ENCODE peak calls at places on chromosomes 4 and X, in four cellular contexts. One of them, this sample, is unnamed. For H3K9me3, the result is how much of the 10 kb centered on the place peaks cover.

GRCh38 chrX:37912286-37912685 is 64.9 kb upstream of the DYNLT3 start:
- DNase-seq in body of pancreas: no peak
- DNase-seq in endothelial cell of umbilical vein: peak
- DNase-seq in DND-41: no peak
- DNase-seq in this sample: no peak

GRCh38 chr4:111268769-111269414 is 646.0 kb upstream of the PITX2 start:
- DNase-seq in body of pancreas: no peak
- DNase-seq in endothelial cell of umbilical vein: peak
- DNase-seq in DND-41: no peak
- DNase-seq in this sample: no peak

GRCh38 chr4:179040259-179040658 is 1598.0 kb upstream of the AGA start:
- DNase-seq in body of pancreas: no peak
- DNase-seq in endothelial cell of umbilical vein: no peak
- DNase-seq in DND-41: no peak
- DNase-seq in this sample: no peak

GRCh38 chrX:116272328-116272727 is 101.8 kb downstream of the AGTR2 start:
- DNase-seq in body of pancreas: no peak
- DNase-seq in endothelial cell of umbilical vein: peak
- DNase-seq in DND-41: no peak
- DNase-seq in this sample: no peak

GRCh38 chr4:10506077-10506476 is 48.9 kb upstream of the ZNF518B start:
- DNase-seq in body of pancreas: no peak
- DNase-seq in endothelial cell of umbilical vein: no peak
- DNase-seq in DND-41: no peak
- DNase-seq in this sample: no peak

GRCh38 chrX:74535211-74535621 is 79.2 kb downstream of the RLIM start:
- DNase-seq in body of pancreas: peak
- DNase-seq in endothelial cell of umbilical vein: no peak
- DNase-seq in DND-41: no peak
- DNase-seq in this sample: no peak

GRCh38 chr4:110119880-110120279 is 78.5 kb downstream of the ELOVL6 start:
- DNase-seq in body of pancreas: no peak
- DNase-seq in endothelial cell of umbilical vein: peak
- DNase-seq in DND-41: no peak
- DNase-seq in this sample: no peak

GRCh38 chr4:32135642-32136041 is 1415.5 kb downstream of the PCDH7 start:
- DNase-seq in body of pancreas: no peak
- DNase-seq in endothelial cell of umbilical vein: no peak
- DNase-seq in DND-41: no peak
- DNase-seq in this sample: no peak

GRCh38 chrX:150364347-150365050 is 1.4 kb downstream of the MAMLD1 start:
- DNase-seq in body of pancreas: peak
- DNase-seq in endothelial cell of umbilical vein: peak
- DNase-seq in DND-41: peak
- DNase-seq in this sample: peak

GRCh38 chr4:164023214-164023613 is 528.7 kb downstream of the TMA16 start:
- DNase-seq in body of pancreas: no peak
- DNase-seq in endothelial cell of umbilical vein: no peak
- DNase-seq in DND-41: no peak
- DNase-seq in this sample: no peak

GRCh38 chr4:82201303-82201702 is 172.5 kb downstream of the HNRNPD start:
- DNase-seq in body of pancreas: no peak
- DNase-seq in endothelial cell of umbilical vein: no peak
- DNase-seq in DND-41: no peak
- DNase-seq in this sample: no peak

GRCh38 chr4:40918330-40918729 is 168.6 kb downstream of the NSUN7 start:
- DNase-seq in body of pancreas: peak
- DNase-seq in endothelial cell of umbilical vein: peak
- DNase-seq in DND-41: no peak
- DNase-seq in this sample: no peak

GRCh38 chr4:83174844-83175414 is 60.4 kb upstream of the PLAC8 start:
- DNase-seq in body of pancreas: no peak
- DNase-seq in endothelial cell of umbilical vein: no peak
- DNase-seq in DND-41: no peak
- DNase-seq in this sample: no peak

GRCh38 chr4:82975792-82976191 is 34.8 kb downstream of the LIN54 start:
- DNase-seq in body of pancreas: no peak
- DNase-seq in endothelial cell of umbilical vein: no peak
- DNase-seq in DND-41: no peak
- DNase-seq in this sample: no peak

GRCh38 chr4:168509786-168510185 is 12.9 kb downstream of the PALLD start:
- DNase-seq in body of pancreas: no peak
- DNase-seq in endothelial cell of umbilical vein: no peak
- DNase-seq in DND-41: peak
- DNase-seq in this sample: no peak

GRCh38 chr4:102299708-102300107 is 45.6 kb downstream of the SLC39A8 start:
- DNase-seq in body of pancreas: peak
- DNase-seq in endothelial cell of umbilical vein: peak
- DNase-seq in DND-41: peak
- DNase-seq in this sample: peak

GRCh38 chr4:99458911-99459447 is 23.8 kb upstream of the ADH7 start:
- DNase-seq in body of pancreas: no peak
- DNase-seq in endothelial cell of umbilical vein: no peak
- DNase-seq in DND-41: no peak
- DNase-seq in this sample: no peak

GRCh38 chr4:15562623-15563022 is 92.5 kb downstream of the FBXL5 start:
- DNase-seq in body of pancreas: no peak
- DNase-seq in endothelial cell of umbilical vein: no peak
- DNase-seq in DND-41: no peak
- DNase-seq in this sample: no peak

GRCh38 chr4:184262901-184263300 is 45.2 kb upstream of the ENPP6 start:
- DNase-seq in body of pancreas: no peak
- DNase-seq in endothelial cell of umbilical vein: no peak
- DNase-seq in DND-41: no peak
- DNase-seq in this sample: no peak

GRCh38 chr4:159297088-159297487 is 194.2 kb downstream of the RAPGEF2 start:
- DNase-seq in body of pancreas: no peak
- DNase-seq in endothelial cell of umbilical vein: no peak
- DNase-seq in DND-41: no peak
- DNase-seq in this sample: no peak
- H3K4me3 ChIP-seq in body of pancreas: no peak
- H3K4me3 ChIP-seq in endothelial cell of umbilical vein: no peak
- H3K4me3 ChIP-seq in DND-41: no peak
- H3K4me3 ChIP-seq in this sample: no peak

DNA sequence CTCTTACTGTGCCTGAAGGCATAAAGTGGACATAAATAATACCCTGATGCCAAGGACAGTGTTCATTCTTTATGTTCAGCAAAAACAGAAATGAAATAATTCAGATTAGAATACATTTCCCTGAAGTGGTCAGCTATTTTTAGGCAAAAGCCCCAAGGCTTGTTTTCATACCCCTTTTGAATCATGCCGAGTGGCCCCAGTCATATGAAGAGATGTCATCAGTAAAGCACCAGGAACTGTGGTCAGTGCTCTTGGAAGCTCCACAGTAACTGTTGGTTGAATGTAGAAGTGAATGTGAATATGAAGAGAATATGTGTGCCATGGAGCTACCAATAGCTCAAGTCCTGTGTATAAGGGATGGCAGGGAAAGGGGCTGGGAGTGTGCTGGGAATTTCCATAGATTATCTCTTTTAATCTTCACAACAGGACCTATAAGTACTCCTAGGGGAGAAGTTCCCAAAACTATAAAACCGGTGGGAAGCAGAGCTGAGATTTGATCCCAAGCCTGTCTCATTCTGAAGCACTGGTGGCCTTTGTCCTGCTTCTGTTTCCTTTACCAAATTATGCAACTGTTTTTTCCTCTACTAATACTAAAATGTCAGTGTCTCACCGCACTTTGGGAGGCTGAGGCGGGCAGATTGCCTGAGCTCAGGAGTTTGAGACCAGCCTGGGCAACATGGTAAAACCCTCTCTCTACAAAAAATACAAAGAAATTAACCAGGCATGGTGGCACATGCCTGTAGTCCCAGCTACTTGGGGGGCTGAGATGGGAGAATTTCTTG is 52.6 kb downstream of the FNIP2 start:
- DNase-seq in body of pancreas: no peak
- DNase-seq in endothelial cell of umbilical vein: no peak
- DNase-seq in DND-41: no peak
- DNase-seq in this sample: no peak
- H3K27ac ChIP-seq in body of pancreas: peak
- H3K27ac ChIP-seq in endothelial cell of umbilical vein: no peak
- H3K27ac ChIP-seq in DND-41: no peak
- H3K27ac ChIP-seq in this sample: no peak

DNA sequence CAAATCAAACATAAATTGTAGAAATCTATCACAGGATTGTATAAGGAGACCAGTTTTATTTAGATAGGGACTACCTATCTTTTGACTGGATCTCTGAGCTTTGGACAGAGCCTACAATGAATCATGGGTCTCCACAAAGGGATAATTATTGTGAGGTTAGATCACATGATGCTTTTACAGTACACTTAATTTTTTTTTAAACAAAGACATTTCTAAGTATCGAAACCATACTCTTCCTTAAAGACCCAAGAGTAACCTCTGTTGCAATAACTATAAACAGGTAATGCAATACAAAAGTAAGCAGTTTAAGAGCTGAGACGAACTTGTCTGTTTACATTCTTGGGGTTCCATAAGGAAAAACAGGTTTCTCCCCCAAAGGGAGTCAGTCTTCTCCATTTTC is 64.3 kb upstream of the GABRE start:
- DNase-seq in body of pancreas: no peak
- DNase-seq in endothelial cell of umbilical vein: no peak
- DNase-seq in DND-41: no peak
- DNase-seq in this sample: no peak
- H3K9me3 ChIP-seq in body of pancreas: under half
- H3K9me3 ChIP-seq in endothelial cell of umbilical vein: under half
- H3K9me3 ChIP-seq in DND-41: under half
- H3K9me3 ChIP-seq in this sample: under half

GRCh38 chr4:4640692-4641091 is 98.8 kb upstream of the STX18 start:
- DNase-seq in body of pancreas: no peak
- DNase-seq in endothelial cell of umbilical vein: no peak
- DNase-seq in DND-41: no peak
- DNase-seq in this sample: no peak
- H3K4me3 ChIP-seq in body of pancreas: no peak
- H3K4me3 ChIP-seq in endothelial cell of umbilical vein: no peak
- H3K4me3 ChIP-seq in DND-41: no peak
- H3K4me3 ChIP-seq in this sample: no peak

GRCh38 chr4:7818676-7819041 is 121.0 kb downstream of the AFAP1 start:
- DNase-seq in body of pancreas: no peak
- DNase-seq in endothelial cell of umbilical vein: no peak
- DNase-seq in DND-41: no peak
- DNase-seq in this sample: no peak

GRCh38 chr4:7820031-7820825 is 119.4 kb downstream of the AFAP1 start:
- DNase-seq in body of pancreas: no peak
- DNase-seq in endothelial cell of umbilical vein: no peak
- DNase-seq in DND-41: no peak
- DNase-seq in this sample: no peak

GRCh38 chr4:7821245-7822165 is 118.2 kb downstream of the AFAP1 start:
- DNase-seq in body of pancreas: no peak
- DNase-seq in endothelial cell of umbilical vein: no peak
- DNase-seq in DND-41: no peak
- DNase-seq in this sample: no peak

GRCh38 chr4:7817877-7818675 is 121.6 kb downstream of the AFAP1 start:
- DNase-seq in body of pancreas: peak
- DNase-seq in endothelial cell of umbilical vein: no peak
- DNase-seq in DND-41: no peak
- DNase-seq in this sample: no peak

DNA sequence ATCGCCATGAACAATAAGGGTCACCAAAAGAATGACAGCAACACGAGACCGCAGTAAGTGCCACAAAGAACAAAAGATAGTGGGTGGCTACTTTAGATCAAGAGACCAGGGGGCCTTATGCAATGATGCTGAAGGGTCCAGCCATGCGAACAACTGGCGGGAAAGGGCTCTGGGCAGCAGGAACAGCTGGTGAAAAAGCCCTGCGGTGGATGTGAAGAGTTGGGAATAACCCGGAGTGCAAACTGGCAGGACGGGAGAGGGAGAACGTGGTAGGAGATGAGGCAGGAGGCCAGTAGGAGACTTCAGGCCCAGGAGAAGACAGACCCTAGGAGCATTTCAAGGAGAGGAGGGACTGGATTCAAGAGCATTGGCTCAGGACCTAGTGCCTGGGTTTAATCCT is 120.2 kb downstream of the AFAP1 start:
- DNase-seq in body of pancreas: no peak
- DNase-seq in endothelial cell of umbilical vein: no peak
- DNase-seq in DND-41: no peak
- DNase-seq in this sample: no peak
- H3K27ac ChIP-seq in body of pancreas: no peak
- H3K27ac ChIP-seq in endothelial cell of umbilical vein: no peak
- H3K27ac ChIP-seq in DND-41: no peak
- H3K27ac ChIP-seq in this sample: no peak

GRCh38 chrX:136063340-136064079 is 78.3 kb downstream of the SLC9A6 start:
- DNase-seq in body of pancreas: no peak
- DNase-seq in endothelial cell of umbilical vein: no peak
- DNase-seq in DND-41: no peak
- DNase-seq in this sample: no peak

GRCh38 chrX:136064661-136065043 is 79.4 kb downstream of the SLC9A6 start:
- DNase-seq in body of pancreas: no peak
- DNase-seq in endothelial cell of umbilical vein: no peak
- DNase-seq in DND-41: no peak
- DNase-seq in this sample: no peak

GRCh38 chrX:136067946-136068345 is 79.4 kb upstream of the FHL1 start:
- DNase-seq in body of pancreas: no peak
- DNase-seq in endothelial cell of umbilical vein: no peak
- DNase-seq in DND-41: no peak
- DNase-seq in this sample: no peak

GRCh38 chrX:136067097-136067496 is 80.2 kb upstream of the FHL1 start:
- DNase-seq in body of pancreas: no peak
- DNase-seq in endothelial cell of umbilical vein: no peak
- DNase-seq in DND-41: no peak
- DNase-seq in this sample: no peak

GRCh38 chrX:136065044-136065671 is 79.9 kb downstream of the SLC9A6 start:
- DNase-seq in body of pancreas: no peak
- DNase-seq in endothelial cell of umbilical vein: peak
- DNase-seq in DND-41: peak
- DNase-seq in this sample: peak
- H3K9me3 ChIP-seq in body of pancreas: under half
- H3K9me3 ChIP-seq in endothelial cell of umbilical vein: under half
- H3K9me3 ChIP-seq in DND-41: under half
- H3K9me3 ChIP-seq in this sample: under half

This sample was measured in CD4-positive, CD25-positive, alpha-beta regulatory T cell.